ENCODE peak calls at places on chromosome X, in four cellular contexts. Z, P, J and X are unnamed samples.

GRCh38 chrX:56130013-56130412 is 102.1 kb upstream of the KLF8 start:
- DNase-seq in Z (no peak), P (no peak), J (no peak), X (no peak)

GRCh38 chrX:49838374-49838773 is 9.3 kb downstream of the PAGE4 start:
- DNase-seq in Z (no peak), P (peak; percentile 21), J (no peak), X (peak; percentile 3)

GRCh38 chrX:17397074-17397473 is 22.1 kb downstream of the NHS start:
- DNase-seq in Z (no peak), P (no peak), J (peak; percentile 1), X (no peak)

GRCh38 chrX:22748093-22748999 is 251.4 kb upstream of the DDX53 start:
- DNase-seq in Z (no peak), P (peak; percentile 25), J (peak; percentile 0), X (peak; percentile 22)

GRCh38 chrX:41909068-41909467 is 14.3 kb downstream of the CASK start:
- DNase-seq in Z (no peak), P (no peak), J (no peak), X (no peak)

GRCh38 chrX:27597506-27597905 is 7.4 kb downstream of the DCAF8L2 start:
- DNase-seq in Z (no peak), P (no peak), J (no peak), X (no peak)

GRCh38 chrX:69100478-69100877 is 64.8 kb downstream of the PJA1 start:
- DNase-seq in Z (no peak), P (no peak), J (no peak), X (no peak)

GRCh38 chrX:17967888-17968287 is 106.8 kb upstream of the RAI2 start:
- DNase-seq in Z (no peak), P (peak; percentile 83), J (no peak), X (no peak)

GRCh38 chrX:12013220-12013619 is 125.1 kb upstream of the FRMPD4 start:
- DNase-seq in Z (no peak), P (no peak), J (no peak), X (no peak)

GRCh38 chrX:148133099-148133725 is 152.1 kb downstream of the FMR1NB start:
- DNase-seq in Z (no peak), P (no peak), J (no peak), X (no peak)

GRCh38 chrX:13055486-13055885 is 11.1 kb upstream of the FAM9C start:
- DNase-seq in Z (no peak), P (no peak), J (no peak), X (no peak)

GRCh38 chrX:103774070-103774642 is 2.5 kb upstream of the PLP1 start:
- DNase-seq in Z (no peak), P (peak; percentile 8), J (no peak), X (peak; percentile 22)

GRCh38 chrX:133741303-133741702 is 244.1 kb downstream of the GPC3 start:
- DNase-seq in Z (no peak), P (no peak), J (no peak), X (no peak)

GRCh38 chrX:97367149-97367548 is 483.4 kb downstream of the RPA4 start:
- DNase-seq in Z (no peak), P (no peak), J (no peak), X (peak; percentile 21)

GRCh38 chrX:132022115-132022862 is 813 bp upstream of the STK26 start:
- DNase-seq in Z (no peak), P (peak; percentile 11), J (no peak), X (no peak)

GRCh38 chrX:8684201-8684600 is 47.7 kb downstream of the ANOS1 start:
- DNase-seq in Z (no peak), P (no peak), J (no peak), X (no peak)

GRCh38 chrX:137405449-137406140 is 160.3 kb upstream of the ZIC3 start:
- DNase-seq in Z (no peak), P (no peak), J (no peak), X (no peak)

GRCh38 chrX:136115124-136115908 is 32.0 kb upstream of the FHL1 start:
- DNase-seq in Z (no peak), P (no peak), J (no peak), X (no peak)

GRCh38 chrX:12771445-12772069 is 19.7 kb upstream of the PRPS2 start:
- DNase-seq in Z (peak; percentile 40), P (no peak), J (no peak), X (no peak)

GRCh38 chrX:21905209-21905735 is 35.2 kb upstream of the SMS start:
- DNase-seq in Z (no peak), P (no peak), J (no peak), X (no peak)

GRCh38 chrX:110188701-110189558 is 129.0 kb downstream of the AMMECR1 start:
- DNase-seq in Z (no peak), P (no peak), J (no peak), X (no peak)

GRCh38 chrX:79270401-79270800 is 96.7 kb downstream of the ITM2A start:
- DNase-seq in Z (peak; percentile 23), P (no peak), J (no peak), X (no peak)

GRCh38 chrX:118552501-118552900 is 56.9 kb downstream of the DOCK11 start:
- DNase-seq in Z (no peak), P (no peak), J (peak; percentile 8), X (peak; percentile 44)

GRCh38 chrX:12972239-12972638 is 2.7 kb upstream of the TMSB4X start:
- DNase-seq in Z (no peak), P (no peak), J (no peak), X (no peak)

GRCh38 chrX:6021316-6022091 is 207.2 kb downstream of the NLGN4X start:
- DNase-seq in Z (no peak), P (peak; percentile 68), J (no peak), X (peak; percentile 0)

GRCh38 chrX:36462142-36462541 is 542.6 kb downstream of the CFAP47 start:
- DNase-seq in Z (no peak), P (no peak), J (no peak), X (no peak)

GRCh38 chrX:102808336-102808735 is 87.8 kb downstream of the GPRASP3 start:
- DNase-seq in Z (no peak), P (no peak), J (no peak), X (no peak)

GRCh38 chrX:69948398-69948797 is 101.3 kb downstream of the AWAT2 start:
- DNase-seq in Z (no peak), P (no peak), J (no peak), X (no peak)